ENCODE peak calls at places on chromosomes 1 and 21, in five cellular contexts. O is stimulated activated CD8-positive, alpha-beta memory T cell treated with anti-CD3 and anti-CD28 coated beads, Interleukin-15, amount 100 ng/mL, for 24 hours; U is A172; V is T-helper 2 cell; T is NCI-H2107. L is an unnamed sample.

GRCh38 chr1:207414606-207415108 is 39.5 kb upstream of the CR2 start:
- DNase-seq in O (no peak), U (no peak), V (no peak), T (no peak), L (no peak)

GRCh38 chr1:30318413-30318812 is 405.0 kb downstream of the MATN1 start:
- DNase-seq in O (no peak), U (no peak), V (no peak), T (no peak), L (peak; percentile 63)

GRCh38 chr1:98046031-98046641 is 125.3 kb upstream of the DPYD start:
- DNase-seq in O (no peak), U (no peak), V (no peak), T (no peak), L (peak; percentile 86)

GRCh38 chr1:81549588-81550127 is 251.1 kb upstream of the ADGRL2 start:
- DNase-seq in O (no peak), U (peak; percentile 52), V (no peak), T (peak; percentile 46), L (no peak)

GRCh38 chr1:43524804-43525203 is 5.9 kb upstream of the PTPRF start:
- DNase-seq in O (no peak), U (no peak), V (no peak), T (no peak), L (no peak)

GRCh38 chr1:111471012-111471411 is 2.8 kb upstream of the C1orf162 start:
- DNase-seq in O (no peak), U (no peak), V (peak; percentile 83), T (no peak), L (no peak)

GRCh38 chr1:6281511-6282402 is 20.9 kb upstream of the GPR153 start:
- DNase-seq in O (no peak), U (no peak), V (no peak), T (no peak), L (no peak)

GRCh38 chr1:176577651-176578197 is 114.7 kb downstream of the PAPPA2 start:
- DNase-seq in O (no peak), U (no peak), V (no peak), T (no peak), L (no peak)

GRCh38 chr1:67687649-67688048 is 2.6 kb downstream of the GADD45A start:
- DNase-seq in O (no peak), U (no peak), V (no peak), T (no peak), L (no peak)

GRCh38 chr1:153531638-153532037 is 4.2 kb downstream of the S100A6 start:
- DNase-seq in O (no peak), U (no peak), V (no peak), T (no peak), L (no peak)

GRCh38 chr21:31293986-31294385 is 50.1 kb downstream of the TIAM1 start:
- DNase-seq in O (no peak), U (peak; percentile 97), V (no peak), T (no peak), L (no peak)

GRCh38 chr1:30757196-30757949 is at the start of gene LAPTM5:
- DNase-seq in O (no peak), U (no peak), V (peak; percentile 76), T (no peak), L (no peak)

GRCh38 chr1:57551476-57551875 is 127.6 kb upstream of the DAB1 start:
- DNase-seq in O (no peak), U (no peak), V (no peak), T (no peak), L (no peak)

GRCh38 chr1:15810073-15810472 is 2.6 kb upstream of the UQCRHL start:
- DNase-seq in O (no peak), U (no peak), V (no peak), T (no peak), L (no peak)

GRCh38 chr1:194067772-194068171 is 881.4 kb upstream of the B3GALT2 start:
- DNase-seq in O (no peak), U (no peak), V (no peak), T (no peak), L (no peak)

GRCh38 chr1:173168941-173169340 is 38.2 kb downstream of the TNFSF4 start:
- DNase-seq in O (no peak), U (no peak), V (no peak), T (no peak), L (no peak)

GRCh38 chr1:18649713-18650370 is 19.2 kb downstream of the PAX7 start:
- DNase-seq in O (no peak), U (peak; percentile 46), V (no peak), T (no peak), L (no peak)

GRCh38 chr1:182611787-182612186 is 7.6 kb upstream of the RGS16 start:
- DNase-seq in O (no peak), U (no peak), V (no peak), T (peak; percentile 92), L (no peak)

GRCh38 chr1:24958766-24959622 is 28.9 kb upstream of the RUNX3 start:
- DNase-seq in O (no peak), U (no peak), V (no peak), T (no peak), L (no peak)

GRCh38 chr1:22662318-22662717 is 9.3 kb downstream of the C1QB start:
- DNase-seq in O (no peak), U (peak; percentile 39), V (no peak), T (no peak), L (no peak)

GRCh38 chr1:154767315-154768240 is 102.5 kb downstream of the KCNN3 start:
- DNase-seq in O (no peak), U (peak; percentile 48), V (no peak), T (peak; percentile 12), L (peak; percentile 88)

GRCh38 chr1:183548136-183548535 is 42.1 kb downstream of the NCF2 start:
- DNase-seq in O (no peak), U (no peak), V (no peak), T (peak; percentile 60), L (no peak)

GRCh38 chr1:95703046-95703445 is 469.0 kb downstream of the RWDD3 start:
- DNase-seq in O (no peak), U (no peak), V (no peak), T (no peak), L (no peak)

GRCh38 chr21:27741736-27742135 is 774.8 kb upstream of the ADAMTS5 start:
- DNase-seq in O (no peak), U (no peak), V (no peak), T (no peak), L (no peak)

GRCh38 chr21:15276243-15276642 is 211.4 kb upstream of the NRIP1 start:
- DNase-seq in O (no peak), U (no peak), V (no peak), T (no peak), L (no peak)

GRCh38 chr1:9652379-9653194 is 1.1 kb downstream of the PIK3CD start:
- DNase-seq in O (no peak), U (no peak), V (peak; percentile 87), T (no peak), L (no peak)